ENCODE peak calls at places on chromosome 2, in ten cellular contexts. D, U, S, T, E, H, L, M, Y and R are unnamed samples.

GRCh38 chr2:219010162-219010756 is 17.0 kb upstream of the CRYBA2 start:
- DNase-seq in E (no peak), Y (no peak), T (no peak), U (no peak), L (no peak), H (no peak), S (no peak), M (no peak), D (no peak), R (peak)

GRCh38 chr2:113198048-113198789 is 24.4 kb downstream of the PSD4 start:
- DNase-seq in T (no peak), H (no peak), M (no peak), D (no peak), S (no peak), L (no peak), Y (no peak), U (no peak), E (no peak), R (no peak)

GRCh38 chr2:73013941-73014340 is 57.6 kb downstream of the SFXN5 start:
- DNase-seq in T (no peak), U (no peak), M (no peak), Y (no peak), L (no peak), H (no peak), E (no peak), S (no peak), D (peak), R (no peak)

GRCh38 chr2:150075831-150076230 is 411.6 kb downstream of the RND3 start:
- DNase-seq in L (no peak), E (no peak), S (no peak), T (no peak), Y (peak), M (no peak), D (no peak), U (no peak), H (no peak), R (no peak)

GRCh38 chr2:199488772-199489400 is 31.1 kb upstream of the SATB2 start:
- DNase-seq in U (peak), L (peak), Y (peak), T (peak), M (no peak), S (no peak), E (no peak), H (no peak), D (peak), R (peak)

GRCh38 chr2:67295851-67296250 is 101.3 kb upstream of the ETAA1 start:
- DNase-seq in D (no peak), S (no peak), T (no peak), U (no peak), H (no peak), L (no peak), E (no peak), Y (peak), M (no peak), R (no peak)

GRCh38 chr2:113876503-113877387 is 13.1 kb upstream of the ACTR3 start:
- DNase-seq in Y (peak), H (no peak), E (no peak), M (peak), D (no peak), L (no peak), T (peak), U (peak), S (no peak), R (no peak)

GRCh38 chr2:230054079-230054478 is 14.6 kb downstream of the SLC16A14 start:
- DNase-seq in L (no peak), T (no peak), H (no peak), E (no peak), D (no peak), M (no peak), S (no peak), U (no peak), Y (peak), R (no peak)

GRCh38 chr2:138115664-138116063 is 151.4 kb downstream of the HNMT start:
- DNase-seq in L (no peak), Y (peak), S (no peak), D (peak), M (no peak), H (no peak), T (no peak), E (no peak), U (no peak), R (no peak)

DNA sequence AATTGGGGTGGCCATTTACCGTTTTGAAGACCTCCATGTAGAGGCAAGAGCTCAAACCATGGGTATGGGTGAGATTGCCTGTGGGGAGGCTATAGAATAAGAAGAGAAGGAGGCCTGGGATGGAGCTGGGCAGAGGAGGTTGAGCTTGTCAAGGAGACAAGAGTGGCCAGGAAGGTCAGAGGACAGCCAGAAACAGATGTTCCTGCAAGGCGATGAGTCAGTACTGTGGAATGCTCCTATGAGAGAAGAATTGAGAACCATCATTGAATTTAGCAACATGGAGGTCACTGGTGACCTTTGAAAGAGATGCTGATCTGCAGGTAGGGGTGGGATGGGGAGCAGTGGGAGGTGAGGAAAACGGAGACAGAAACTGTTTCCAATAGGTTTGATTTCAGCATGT is 3.5 kb downstream of the ACSL3 start:
- DNase-seq in T (no peak), U (no peak), L (no peak), S (no peak), D (no peak), Y (peak), M (no peak), E (no peak), H (no peak), R (no peak)
- H3K27ac ChIP-seq in T (no peak), U (peak), L (peak), S (no peak), D (no peak), Y (peak), M (no peak), E (no peak), H (peak), R (no peak)

GRCh38 chr2:189544638-189545037 is 35.9 kb downstream of the SLC40A1 start:
- DNase-seq in U (no peak), H (no peak), M (no peak), E (no peak), L (no peak), Y (no peak), D (no peak), T (no peak), S (no peak), R (no peak)

GRCh38 chr2:189545424-189545823 is 35.2 kb downstream of the SLC40A1 start:
- DNase-seq in T (no peak), M (no peak), E (peak), D (no peak), H (no peak), L (no peak), U (no peak), Y (no peak), S (no peak), R (no peak)

GRCh38 chr2:189541591-189541990 is 39.0 kb downstream of the SLC40A1 start:
- DNase-seq in T (no peak), D (no peak), H (no peak), L (no peak), Y (no peak), S (no peak), U (no peak), M (no peak), E (peak), R (no peak)

GRCh38 chr2:189540551-189540950 is 40.0 kb downstream of the SLC40A1 start:
- DNase-seq in D (no peak), E (no peak), S (no peak), L (no peak), U (no peak), M (no peak), T (no peak), Y (peak), H (no peak), R (no peak)

GRCh38 chr2:189542145-189542882 is 38.3 kb downstream of the SLC40A1 start:
- DNase-seq in U (peak), H (no peak), S (no peak), Y (no peak), M (no peak), E (peak), T (no peak), L (no peak), D (no peak), R (no peak)
- H3K27ac ChIP-seq in U (peak), H (no peak), S (peak), Y (no peak), M (no peak), E (peak), T (no peak), L (peak), D (no peak), R (no peak)

GRCh38 chr2:20491739-20492531 is 45.1 kb downstream of the RHOB start:
- DNase-seq in Y (no peak), L (no peak), E (no peak), D (no peak), M (no peak), H (peak), U (no peak), T (no peak), S (no peak), R (no peak)
- H3K27ac ChIP-seq in Y (no peak), L (no peak), E (peak), D (no peak), M (no peak), H (no peak), U (peak), T (no peak), S (no peak), R (no peak)

GRCh38 chr2:53913721-53914120 is 54.0 kb upstream of the GPR75 start:
- DNase-seq in L (no peak), E (no peak), S (no peak), M (no peak), U (no peak), D (no peak), Y (peak), H (no peak), T (no peak), R (no peak)
- H3K27ac ChIP-seq in L (no peak), E (no peak), S (no peak), M (no peak), U (no peak), D (no peak), Y (no peak), H (no peak), T (no peak), R (no peak)

DNA sequence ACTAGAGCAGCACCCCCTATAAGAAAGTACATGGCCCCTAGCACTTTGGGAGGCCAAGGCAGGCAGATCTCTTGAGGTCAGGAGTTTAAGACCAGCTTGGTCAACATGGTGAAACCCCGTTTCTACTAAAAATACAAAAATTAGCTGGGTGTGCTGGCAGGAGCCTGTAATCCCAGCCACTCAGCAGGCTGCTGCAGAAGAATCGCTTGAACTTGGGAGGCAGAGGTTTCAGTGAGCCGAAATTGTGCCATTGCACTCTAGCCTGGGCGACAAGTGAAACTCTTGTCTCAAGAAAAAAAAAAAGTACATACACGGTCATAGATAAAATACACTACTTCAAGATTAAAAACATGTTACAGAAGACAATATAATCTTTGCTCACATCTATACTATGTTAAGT is 63.8 kb downstream of the RAPH1 start:
- DNase-seq in U (no peak), D (no peak), Y (no peak), E (no peak), M (no peak), H (no peak), L (no peak), S (no peak), T (no peak), R (peak)
- H3K27ac ChIP-seq in U (no peak), D (no peak), Y (no peak), E (no peak), M (no peak), H (no peak), L (no peak), S (no peak), T (no peak), R (peak)

GRCh38 chr2:181743723-181744031 is 63.4 kb upstream of the NEUROD1 start:
- DNase-seq in M (no peak), H (no peak), Y (no peak), D (no peak), S (no peak), E (no peak), U (no peak), L (no peak), T (no peak), R (no peak)

GRCh38 chr2:181742361-181742760 is 62.0 kb upstream of the NEUROD1 start:
- DNase-seq in S (no peak), H (no peak), Y (no peak), U (no peak), D (no peak), M (no peak), E (no peak), L (no peak), T (no peak), R (no peak)

GRCh38 chr2:181742908-181743722 is 62.8 kb upstream of the NEUROD1 start:
- DNase-seq in H (no peak), Y (peak), D (peak), E (peak), T (no peak), S (no peak), L (no peak), M (no peak), U (peak), R (peak)

GRCh38 chr2:181738483-181739015 is 58.2 kb upstream of the NEUROD1 start:
- DNase-seq in H (no peak), D (no peak), L (no peak), E (no peak), M (no peak), U (no peak), Y (no peak), T (no peak), S (no peak), R (no peak)

DNA sequence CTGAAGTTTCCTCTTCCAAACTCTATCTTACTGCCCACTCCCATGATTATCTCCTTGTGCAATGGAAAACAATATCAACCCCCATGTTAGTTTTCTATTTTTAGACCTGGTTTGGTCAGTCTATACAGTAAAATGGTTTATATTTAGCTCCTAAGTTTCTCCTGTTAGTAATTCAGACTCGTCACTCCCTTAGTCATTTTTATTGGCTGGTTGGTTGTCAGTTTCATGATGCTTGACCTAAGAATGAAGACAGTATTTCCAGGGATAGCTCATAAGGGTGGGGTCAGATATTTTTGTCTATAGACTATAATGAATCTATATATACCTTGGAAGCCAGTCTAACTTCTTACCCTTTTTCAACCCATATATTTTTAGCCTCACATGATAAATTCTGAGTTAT is 61.4 kb upstream of the NEUROD1 start:
- DNase-seq in S (no peak), D (no peak), T (no peak), E (no peak), L (no peak), H (no peak), U (no peak), M (no peak), Y (peak), R (no peak)
- H3K27ac ChIP-seq in S (no peak), D (no peak), T (no peak), E (no peak), L (no peak), H (no peak), U (no peak), M (no peak), Y (no peak), R (no peak)

GRCh38 chr2:604385-604784 is 72.8 kb downstream of the TMEM18 start:
- DNase-seq in M (no peak), Y (no peak), S (no peak), U (no peak), D (no peak), T (no peak), L (no peak), E (no peak), H (no peak), R (no peak)

GRCh38 chr2:607709-608108 is 69.5 kb downstream of the TMEM18 start:
- DNase-seq in H (no peak), U (no peak), Y (no peak), M (no peak), L (peak), T (no peak), S (no peak), D (no peak), E (no peak), R (no peak)

GRCh38 chr2:604826-605524 is 72.2 kb downstream of the TMEM18 start:
- DNase-seq in U (no peak), D (no peak), S (no peak), L (no peak), Y (no peak), H (no peak), T (no peak), E (no peak), M (no peak), R (no peak)

GRCh38 chr2:607172-607571 is 70.0 kb downstream of the TMEM18 start:
- DNase-seq in S (no peak), H (no peak), T (no peak), D (no peak), U (no peak), M (no peak), Y (no peak), L (peak), E (no peak), R (no peak)

GRCh38 chr2:605674-606608 is 71.3 kb downstream of the TMEM18 start:
- DNase-seq in T (no peak), U (no peak), S (no peak), E (no peak), M (no peak), L (no peak), D (no peak), H (no peak), Y (no peak), R (no peak)
- H3K27ac ChIP-seq in T (no peak), U (no peak), S (no peak), E (no peak), M (no peak), L (no peak), D (no peak), H (no peak), Y (no peak), R (no peak)

DNA sequence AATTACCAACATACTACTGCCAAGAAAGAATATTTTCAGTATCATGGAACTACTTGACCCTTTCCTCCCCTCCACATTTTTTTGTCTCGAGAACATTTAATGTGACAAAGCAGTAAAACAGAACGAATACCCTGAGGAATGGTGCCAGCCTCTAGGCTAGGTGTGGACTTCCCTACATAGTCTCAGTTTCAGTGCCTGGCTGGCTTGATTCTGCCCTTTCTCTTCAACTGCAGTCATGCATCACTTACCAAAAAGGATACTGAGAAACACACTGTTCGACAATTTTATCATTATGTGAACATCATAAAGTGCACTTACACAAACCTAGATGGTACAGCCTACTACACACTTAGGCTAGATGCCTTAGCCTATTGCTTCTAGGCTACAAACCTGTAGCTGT is 305.3 kb upstream of the HNRNPA3 start:
- DNase-seq in T (no peak), S (no peak), L (no peak), U (no peak), D (no peak), H (no peak), E (no peak), M (no peak), Y (no peak), R (peak)
- H3K27ac ChIP-seq in T (no peak), S (no peak), L (no peak), U (no peak), D (no peak), H (no peak), E (no peak), M (no peak), Y (no peak), R (no peak)

GRCh38 chr2:178008636-178009289 is 63.8 kb downstream of the PDE11A start:
- DNase-seq in M (no peak), E (no peak), L (no peak), S (no peak), D (peak), U (peak), H (peak), T (no peak), Y (peak), R (no peak)
- H3K27ac ChIP-seq in M (no peak), E (no peak), L (no peak), S (no peak), D (no peak), U (no peak), H (no peak), T (no peak), Y (no peak), R (no peak)